ENCODE peak calls at places on chromosomes 12 and 14, in ten cellular contexts. Q is AG09309; H is PC-9; B is CD8-positive, alpha-beta memory T cell; D is cardiac muscle cell; O is CD4-positive, CD25-positive, alpha-beta regulatory T cell; V is epithelial cell of esophagus; X is GM23248; Z is HL-60; T is heart right ventricle. R is an unnamed sample.

GRCh38 chr14:71776463-71777359 is 155.5 kb upstream of the RGS6 start:
- DNase-seq in Q (no peak), H (no peak), B (no peak), D (peak), O (no peak), V (no peak), X (peak), Z (no peak), T (no peak), R (peak)

GRCh38 chr12:54977857-54978256 is 6.7 kb downstream of the TESPA1 start:
- DNase-seq in Q (no peak), H (no peak), B (no peak), D (no peak), O (no peak), V (no peak), X (no peak), Z (no peak), T (no peak), R (peak)

GRCh38 chr12:80821513-80822000 is 104.8 kb downstream of the MYF5 start:
- DNase-seq in Q (no peak), H (no peak), B (no peak), D (no peak), O (no peak), V (no peak), X (no peak), Z (no peak), T (peak), R (no peak)

GRCh38 chr12:111469406-111469805 is 63.7 kb downstream of the SH2B3 start:
- DNase-seq in Q (no peak), H (no peak), B (no peak), D (no peak), O (no peak), V (no peak), X (peak), Z (no peak), T (no peak), R (no peak)

GRCh38 chr14:23034498-23035302 is at the start of gene PSMB5:
- DNase-seq in Q (peak), H (peak), B (peak), D (peak), O (peak), V (peak), X (peak), Z (peak), T (peak), R (peak)

GRCh38 chr14:23347406-23348296 is 5.0 kb downstream of the SLC22A17 start:
- DNase-seq in Q (no peak), H (no peak), B (no peak), D (no peak), O (no peak), V (no peak), X (no peak), Z (no peak), T (no peak), R (no peak)

GRCh38 chr14:64915025-64915424 is 770 bp downstream of the CHURC1 start:
- DNase-seq in Q (no peak), H (no peak), B (no peak), D (no peak), O (no peak), V (no peak), X (no peak), Z (no peak), T (no peak), R (no peak)

GRCh38 chr14:90513151-90514014 is 116.6 kb downstream of the CALM1 start:
- DNase-seq in Q (no peak), H (peak), B (no peak), D (peak), O (no peak), V (peak), X (peak), Z (no peak), T (peak), R (no peak)

GRCh38 chr14:85421166-85421877 is 108.6 kb upstream of the FLRT2 start:
- DNase-seq in Q (peak), H (peak), B (no peak), D (peak), O (no peak), V (peak), X (peak), Z (peak), T (no peak), R (no peak)

GRCh38 chr14:77141592-77142288 is at the start of gene ZDHHC22:
- DNase-seq in Q (no peak), H (no peak), B (no peak), D (peak), O (no peak), V (no peak), X (no peak), Z (no peak), T (no peak), R (no peak)

GRCh38 chr12:12019881-12020280 is 50.9 kb upstream of the BCL2L14 start:
- DNase-seq in Q (no peak), H (no peak), B (no peak), D (no peak), O (no peak), V (peak), X (no peak), Z (no peak), T (no peak), R (no peak)

GRCh38 chr14:89915114-89915878 is 39.2 kb downstream of the EFCAB11 start:
- DNase-seq in Q (peak), H (peak), B (peak), D (peak), O (peak), V (peak), X (peak), Z (peak), T (peak), R (peak)

DNA sequence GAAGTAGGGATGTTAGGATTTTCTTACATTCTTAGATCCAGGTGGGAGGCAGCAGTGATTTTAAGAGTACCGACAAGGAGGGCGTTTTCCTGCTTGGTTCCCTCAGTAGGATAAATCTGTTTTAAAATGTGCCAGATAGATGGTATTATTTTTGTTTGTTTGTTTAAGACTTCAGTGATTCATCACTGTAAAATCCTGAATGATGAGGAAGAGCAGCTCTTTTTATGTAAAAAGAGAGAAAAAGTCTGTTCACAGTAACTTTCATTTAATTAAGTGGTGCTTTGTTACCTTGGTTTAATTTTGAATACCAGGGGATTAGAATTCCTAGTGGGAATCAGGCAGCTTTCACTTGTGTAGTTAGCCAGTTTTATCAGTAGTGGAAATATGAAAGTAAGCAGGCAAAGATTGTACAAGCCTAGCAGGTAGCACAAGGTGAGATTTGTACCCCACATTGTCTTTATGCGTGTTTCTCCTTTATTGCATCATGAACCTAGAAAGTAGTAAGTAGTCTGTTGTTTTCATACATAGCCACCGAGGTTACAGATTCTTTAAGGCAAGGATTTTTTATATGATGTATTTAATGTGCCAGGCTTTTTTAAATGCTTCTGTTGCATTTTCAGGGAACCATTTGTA is 349.6 kb downstream of the CCDC91 start:
- DNase-seq in Q (no peak), H (no peak), B (no peak), D (no peak), O (no peak), V (no peak), X (peak), Z (no peak), T (no peak), R (no peak)
- H3K4me3 ChIP-seq in Q (no peak), H (no peak), B (no peak), D (no peak), O (no peak), V (no peak), X (no peak), Z (no peak), T (no peak), R (no peak)

GRCh38 chr14:37051153-37051552 is 121.3 kb downstream of the SLC25A21 start:
- DNase-seq in Q (no peak), H (no peak), B (no peak), D (no peak), O (no peak), V (peak), X (peak), Z (no peak), T (no peak), R (no peak)
- H3K4me3 ChIP-seq in Q (no peak), H (no peak), B (no peak), D (no peak), O (no peak), V (no peak), X (no peak), Z (no peak), T (no peak), R (no peak)

DNA sequence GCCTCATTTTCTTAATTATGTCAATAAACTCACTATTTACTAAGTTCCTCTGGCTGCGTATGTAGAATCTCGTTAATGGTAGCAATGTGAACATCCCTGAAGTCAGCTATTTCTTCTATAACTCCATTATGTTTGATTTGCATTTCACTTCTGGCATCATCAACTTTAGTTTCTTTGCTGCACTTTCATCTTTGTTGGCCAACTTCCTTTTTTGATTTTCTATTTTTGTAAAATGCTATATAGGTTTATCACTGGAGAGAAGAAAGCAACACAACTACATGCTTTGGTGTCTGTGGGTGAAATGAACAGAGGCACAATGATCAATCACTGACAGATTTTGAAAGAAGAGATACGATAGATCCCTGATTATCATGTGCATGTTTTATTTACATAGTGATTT is 58.5 kb upstream of the ATF7IP start:
- DNase-seq in Q (no peak), H (no peak), B (no peak), D (no peak), O (no peak), V (no peak), X (no peak), Z (no peak), T (no peak), R (no peak)
- H3K4me3 ChIP-seq in Q (no peak), H (no peak), B (no peak), D (no peak), O (no peak), V (no peak), X (no peak), Z (no peak), T (no peak), R (no peak)

DNA sequence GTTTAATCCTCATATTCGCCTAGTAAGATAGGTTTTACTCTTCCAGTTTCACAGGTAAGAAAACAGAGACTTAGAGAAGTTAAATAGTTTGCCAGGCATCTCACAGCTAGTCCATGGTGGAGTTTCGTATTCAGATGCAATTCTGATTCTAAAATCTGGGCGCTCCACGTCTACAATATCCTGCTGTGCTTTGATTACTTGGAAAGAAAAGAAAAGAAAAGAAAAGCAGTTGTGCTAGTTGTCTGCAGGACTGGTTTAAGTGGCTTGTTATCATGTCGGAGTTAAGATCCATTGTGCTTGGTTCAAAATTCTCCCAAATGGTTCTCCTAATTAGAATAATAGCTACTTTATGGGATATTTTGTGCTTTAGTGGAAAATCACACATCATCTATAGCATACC is 18.6 kb downstream of the AKAP3 start:
- DNase-seq in Q (no peak), H (no peak), B (no peak), D (no peak), O (no peak), V (no peak), X (no peak), Z (no peak), T (no peak), R (no peak)
- H3K4me3 ChIP-seq in Q (no peak), H (no peak), B (no peak), D (no peak), O (no peak), V (no peak), X (no peak), Z (no peak), T (no peak), R (no peak)

GRCh38 chr12:49647280-49647679 is 23.9 kb downstream of the PRPF40B start:
- DNase-seq in Q (no peak), H (no peak), B (no peak), D (no peak), O (no peak), V (no peak), X (no peak), Z (no peak), T (no peak), R (no peak)
- H3K4me3 ChIP-seq in Q (no peak), H (no peak), B (no peak), D (no peak), O (no peak), V (no peak), X (no peak), Z (no peak), T (no peak), R (no peak)

DNA sequence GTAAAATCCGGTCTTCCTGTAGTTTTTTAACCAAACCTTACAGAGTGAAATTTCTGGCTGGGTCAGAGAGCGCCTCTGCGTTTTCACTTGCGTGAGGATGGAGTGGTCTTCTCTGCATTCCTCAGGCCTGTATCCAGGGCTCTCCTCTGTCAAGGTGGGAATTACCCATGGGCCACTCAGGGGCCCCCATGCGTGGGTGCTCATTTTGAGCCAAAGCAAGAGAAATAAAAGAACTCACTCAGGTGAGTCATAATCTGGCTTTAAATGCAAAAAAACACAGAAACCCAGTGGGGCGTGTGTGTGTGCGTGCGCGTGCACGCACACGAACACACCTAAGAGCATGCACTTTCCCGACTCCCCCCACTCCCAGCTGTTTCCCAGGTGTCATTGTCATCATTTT is 104.0 kb upstream of the PWP1 start:
- DNase-seq in Q (no peak), H (no peak), B (no peak), D (no peak), O (no peak), V (peak), X (peak), Z (no peak), T (no peak), R (no peak)
- H3K4me3 ChIP-seq in Q (no peak), H (no peak), B (no peak), D (peak), O (no peak), V (peak), X (peak), Z (no peak), T (no peak), R (no peak)

GRCh38 chr14:103057028-103057371 is 349 bp downstream of the CDC42BPB start:
- DNase-seq in Q (no peak), H (no peak), B (no peak), D (peak), O (no peak), V (no peak), X (no peak), Z (no peak), T (no peak), R (no peak)
- H3K4me3 ChIP-seq in Q (peak), H (peak), B (no peak), D (peak), O (no peak), V (peak), X (peak), Z (peak), T (peak), R (no peak)

R was measured in Jurkat, Clone E6-1.